ENCODE peak calls at places on chromosomes 2 and 18, in five cellular contexts. One of them, this sample, is unnamed.
A peak's percentile ranks its signal among the peaks of the same experiment; 100 is the strongest.

GRCh38 chr2:52034706-52035105 is 1002.8 kb upstream of the NRXN1 start:
- DNase-seq in transverse colon: no peak
- DNase-seq in GM23338: peak; percentile 27
- DNase-seq in stomach: no peak
- DNase-seq in sigmoid colon: no peak
- DNase-seq in this sample: no peak

GRCh38 chr2:202720226-202720625 is 85.5 kb downstream of the FAM117B start:
- DNase-seq in stomach: no peak
- DNase-seq in sigmoid colon: no peak
- DNase-seq in transverse colon: no peak
- DNase-seq in GM23338: no peak
- DNase-seq in this sample: no peak

GRCh38 chr18:28588884-28589549 is 412.1 kb upstream of the CDH2 start:
- DNase-seq in GM23338: no peak
- DNase-seq in stomach: no peak
- DNase-seq in transverse colon: no peak
- DNase-seq in sigmoid colon: no peak
- DNase-seq in this sample: no peak

GRCh38 chr2:85717308-85718005 is 23.3 kb downstream of the GNLY start:
- DNase-seq in sigmoid colon: no peak
- DNase-seq in GM23338: no peak
- DNase-seq in stomach: no peak
- DNase-seq in transverse colon: no peak
- DNase-seq in this sample: no peak

GRCh38 chr2:199975297-199975895 is 20.0 kb downstream of the MAIP1 start:
- DNase-seq in transverse colon: no peak
- DNase-seq in sigmoid colon: no peak
- DNase-seq in GM23338: no peak
- DNase-seq in stomach: no peak
- DNase-seq in this sample: no peak

GRCh38 chr2:121567957-121568409 is 37.3 kb downstream of the RNU4ATAC start:
- DNase-seq in GM23338: no peak
- DNase-seq in sigmoid colon: no peak
- DNase-seq in stomach: no peak
- DNase-seq in transverse colon: no peak
- DNase-seq in this sample: no peak

GRCh38 chr2:191499874-191500565 is 177.9 kb upstream of the NABP1 start:
- DNase-seq in GM23338: no peak
- DNase-seq in sigmoid colon: no peak
- DNase-seq in transverse colon: no peak
- DNase-seq in stomach: no peak
- DNase-seq in this sample: no peak

GRCh38 chr2:23386422-23387220 is 1.6 kb downstream of the KLHL29 start:
- DNase-seq in sigmoid colon: peak; percentile 81
- DNase-seq in stomach: no peak
- DNase-seq in transverse colon: peak; percentile 35
- DNase-seq in GM23338: peak; percentile 56
- DNase-seq in this sample: peak; percentile 43

GRCh38 chr18:13984080-13984479 is 68.7 kb upstream of the MC2R start:
- DNase-seq in GM23338: no peak
- DNase-seq in sigmoid colon: no peak
- DNase-seq in transverse colon: no peak
- DNase-seq in stomach: no peak
- DNase-seq in this sample: no peak

GRCh38 chr18:23683671-23684070 is 5.6 kb upstream of the LAMA3 start:
- DNase-seq in transverse colon: no peak
- DNase-seq in sigmoid colon: no peak
- DNase-seq in GM23338: no peak
- DNase-seq in stomach: no peak
- DNase-seq in this sample: peak; percentile 8

GRCh38 chr2:54726940-54727339 is 3.5 kb downstream of the EML6 start:
- DNase-seq in transverse colon: no peak
- DNase-seq in GM23338: no peak
- DNase-seq in stomach: no peak
- DNase-seq in sigmoid colon: no peak
- DNase-seq in this sample: no peak

GRCh38 chr2:240376739-240377138 is 58.7 kb upstream of the GPC1 start:
- DNase-seq in stomach: no peak
- DNase-seq in transverse colon: no peak
- DNase-seq in GM23338: peak; percentile 10
- DNase-seq in sigmoid colon: no peak
- DNase-seq in this sample: no peak

GRCh38 chr2:207926133-207927076 is 98.9 kb downstream of the PLEKHM3 start:
- DNase-seq in GM23338: no peak
- DNase-seq in transverse colon: peak; percentile 33
- DNase-seq in sigmoid colon: peak; percentile 90
- DNase-seq in stomach: no peak
- DNase-seq in this sample: peak; percentile 51

GRCh38 chr18:13540783-13541182 is 185.6 kb downstream of the FAM210A start:
- DNase-seq in stomach: no peak
- DNase-seq in GM23338: no peak
- DNase-seq in transverse colon: no peak
- DNase-seq in sigmoid colon: no peak
- DNase-seq in this sample: no peak

GRCh38 chr2:58336416-58336815 is 95.3 kb upstream of the FANCL start:
- DNase-seq in sigmoid colon: no peak
- DNase-seq in GM23338: peak; percentile 16
- DNase-seq in transverse colon: no peak
- DNase-seq in stomach: no peak
- DNase-seq in this sample: no peak

GRCh38 chr2:70501728-70502127 is 51.9 kb downstream of the TGFA start:
- DNase-seq in stomach: no peak
- DNase-seq in transverse colon: no peak
- DNase-seq in GM23338: no peak
- DNase-seq in sigmoid colon: no peak
- DNase-seq in this sample: no peak

GRCh38 chr2:233386382-233387041 is 32.2 kb downstream of the DGKD start:
- DNase-seq in stomach: no peak
- DNase-seq in GM23338: no peak
- DNase-seq in transverse colon: no peak
- DNase-seq in sigmoid colon: no peak
- DNase-seq in this sample: no peak

GRCh38 chr2:30373881-30374302 is 73.2 kb upstream of the LCLAT1 start:
- DNase-seq in sigmoid colon: no peak
- DNase-seq in GM23338: no peak
- DNase-seq in stomach: no peak
- DNase-seq in transverse colon: no peak
- DNase-seq in this sample: no peak

GRCh38 chr2:82837588-82838304 is 1621.3 kb downstream of the SUCLG1 start:
- DNase-seq in transverse colon: no peak
- DNase-seq in GM23338: no peak
- DNase-seq in stomach: no peak
- DNase-seq in sigmoid colon: no peak
- DNase-seq in this sample: no peak

GRCh38 chr2:7840651-7841380 is 841.0 kb upstream of the ID2 start:
- DNase-seq in sigmoid colon: no peak
- DNase-seq in GM23338: no peak
- DNase-seq in transverse colon: no peak
- DNase-seq in stomach: no peak
- DNase-seq in this sample: no peak

GRCh38 chr2:99101697-99102096 is 39.8 kb upstream of the C2orf15 start:
- DNase-seq in transverse colon: no peak
- DNase-seq in GM23338: peak; percentile 15
- DNase-seq in sigmoid colon: no peak
- DNase-seq in stomach: no peak
- DNase-seq in this sample: no peak

GRCh38 chr18:3710712-3711269 is 260.8 kb downstream of the TGIF1 start:
- DNase-seq in GM23338: no peak
- DNase-seq in stomach: peak; percentile 81
- DNase-seq in sigmoid colon: no peak
- DNase-seq in transverse colon: peak; percentile 85
- DNase-seq in this sample: peak; percentile 36

GRCh38 chr2:233039217-233040173 is 7.0 kb downstream of the NEU2 start:
- DNase-seq in transverse colon: no peak
- DNase-seq in sigmoid colon: peak; percentile 56
- DNase-seq in GM23338: no peak
- DNase-seq in stomach: no peak
- DNase-seq in this sample: no peak

GRCh38 chr18:49878567-49878966 is 65.2 kb upstream of the ACAA2 start:
- DNase-seq in GM23338: no peak
- DNase-seq in transverse colon: no peak
- DNase-seq in sigmoid colon: no peak
- DNase-seq in stomach: no peak
- DNase-seq in this sample: no peak

GRCh38 chr2:222833410-222833809 is 27.4 kb upstream of the ACSL3 start:
- DNase-seq in GM23338: no peak
- DNase-seq in transverse colon: no peak
- DNase-seq in sigmoid colon: no peak
- DNase-seq in stomach: no peak
- DNase-seq in this sample: no peak

GRCh38 chr2:37676274-37676673 is 4.8 kb upstream of the CDC42EP3 start:
- DNase-seq in sigmoid colon: no peak
- DNase-seq in stomach: no peak
- DNase-seq in transverse colon: no peak
- DNase-seq in GM23338: peak; percentile 53
- DNase-seq in this sample: no peak

GRCh38 chr2:144224446-144224845 is 295.5 kb downstream of the ZEB2 start:
- DNase-seq in stomach: no peak
- DNase-seq in transverse colon: no peak
- DNase-seq in sigmoid colon: no peak
- DNase-seq in GM23338: no peak
- DNase-seq in this sample: no peak
- TF ChIP-seq POLR2AphosphoS5 in stomach: no peak
- TF ChIP-seq POLR2AphosphoS5 in transverse colon: no peak
- TF ChIP-seq POLR2AphosphoS5 in sigmoid colon: no peak
- TF ChIP-seq POLR2AphosphoS5 in GM23338: no peak
- TF ChIP-seq POLR2AphosphoS5 in this sample: no peak

DNA sequence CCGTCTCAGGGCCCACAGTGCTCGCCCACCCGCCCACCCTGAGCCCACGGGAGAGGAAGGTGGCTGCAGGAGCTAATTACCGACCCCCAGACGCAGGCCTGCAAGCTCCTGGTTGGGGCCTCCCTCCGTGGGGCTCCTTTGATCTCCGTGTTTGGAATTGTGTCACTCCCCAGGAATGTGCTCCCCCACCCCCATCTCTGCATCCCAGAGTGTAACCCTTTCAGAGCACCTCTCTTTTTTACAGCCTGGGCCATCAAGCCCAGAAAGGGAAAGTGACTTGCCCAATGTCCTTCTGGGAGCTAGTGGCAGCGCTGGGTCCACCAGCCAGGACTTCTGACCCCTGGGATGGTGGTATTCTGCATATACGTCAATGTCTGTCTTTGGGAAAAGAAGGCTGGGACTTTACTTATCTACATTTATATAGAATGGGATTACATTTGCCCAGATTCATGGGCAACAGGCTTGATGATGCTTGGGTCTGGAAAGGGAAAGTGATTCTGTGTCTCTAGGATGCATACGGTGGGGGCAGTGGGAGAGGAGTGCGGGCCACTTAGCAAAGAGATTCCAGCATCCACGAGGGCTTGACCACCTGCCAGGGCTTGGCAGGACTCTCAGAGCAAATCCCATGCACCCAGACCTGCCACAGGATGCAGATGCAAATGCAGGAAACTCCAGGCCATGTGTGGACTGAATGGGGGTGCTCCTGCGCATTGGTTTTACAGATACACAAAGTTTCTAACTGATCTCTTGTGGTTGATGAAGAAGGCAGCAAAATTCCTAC is 334.9 kb downstream of the CYRIA start:
- DNase-seq in transverse colon: no peak
- DNase-seq in GM23338: peak; percentile 72
- DNase-seq in sigmoid colon: no peak
- DNase-seq in stomach: no peak
- DNase-seq in this sample: no peak
- H3K4me1 ChIP-seq in transverse colon: no peaks in the 10 kb centered on the region
- H3K4me1 ChIP-seq in GM23338: peaks cover 38% of the 10 kb centered on the region
- H3K4me1 ChIP-seq in sigmoid colon: no peaks in the 10 kb centered on the region
- H3K4me1 ChIP-seq in stomach: peaks cover 7% of the 10 kb centered on the region
- H3K4me1 ChIP-seq in this sample: no peaks in the 10 kb centered on the region

GRCh38 chr2:18626256-18626668 is 36.9 kb upstream of the NT5C1B start:
- DNase-seq in GM23338: no peak
- DNase-seq in stomach: no peak
- DNase-seq in transverse colon: no peak
- DNase-seq in sigmoid colon: no peak
- DNase-seq in this sample: no peak

GRCh38 chr2:18620867-18621266 is 31.5 kb upstream of the NT5C1B start:
- DNase-seq in GM23338: no peak
- DNase-seq in sigmoid colon: no peak
- DNase-seq in stomach: no peak
- DNase-seq in transverse colon: no peak
- DNase-seq in this sample: no peak

GRCh38 chr2:18625563-18625962 is 36.2 kb upstream of the NT5C1B start:
- DNase-seq in GM23338: no peak
- DNase-seq in sigmoid colon: no peak
- DNase-seq in transverse colon: no peak
- DNase-seq in stomach: no peak
- DNase-seq in this sample: no peak

GRCh38 chr2:18626958-18627650 is 37.7 kb upstream of the NT5C1B start:
- DNase-seq in transverse colon: no peak
- DNase-seq in GM23338: no peak
- DNase-seq in sigmoid colon: no peak
- DNase-seq in stomach: no peak
- DNase-seq in this sample: no peak

GRCh38 chr2:18623782-18624181 is 34.4 kb upstream of the NT5C1B start:
- DNase-seq in GM23338: no peak
- DNase-seq in stomach: no peak
- DNase-seq in sigmoid colon: no peak
- DNase-seq in transverse colon: no peak
- DNase-seq in this sample: no peak
- TF ChIP-seq POLR2AphosphoS5 in GM23338: no peak
- TF ChIP-seq POLR2AphosphoS5 in stomach: no peak
- TF ChIP-seq POLR2AphosphoS5 in sigmoid colon: no peak
- TF ChIP-seq POLR2AphosphoS5 in transverse colon: no peak
- TF ChIP-seq POLR2AphosphoS5 in this sample: no peak

DNA sequence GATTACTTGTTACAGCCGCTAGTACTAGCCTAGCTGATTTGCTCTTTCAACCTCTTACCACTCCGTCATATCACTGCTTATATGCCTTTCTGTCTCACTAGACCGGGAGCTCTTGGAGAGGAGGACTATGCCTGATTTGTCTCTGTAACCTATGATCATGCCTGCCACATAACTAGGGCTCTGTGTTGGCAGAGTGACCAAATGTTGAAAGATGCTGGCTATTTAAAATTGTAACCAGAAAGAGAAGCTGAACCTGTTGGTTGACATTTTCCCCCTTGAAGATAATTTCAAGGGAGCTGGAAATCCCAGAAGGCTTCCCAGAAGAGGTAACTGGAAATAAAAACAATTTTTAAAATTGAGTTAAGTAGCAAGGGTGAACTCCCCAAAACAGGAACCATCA is 124.1 kb upstream of the MYCN start:
- DNase-seq in stomach: no peak
- DNase-seq in transverse colon: no peak
- DNase-seq in sigmoid colon: no peak
- DNase-seq in GM23338: no peak
- DNase-seq in this sample: no peak
- H3K4me1 ChIP-seq in stomach: no peaks in the 10 kb centered on the region
- H3K4me1 ChIP-seq in transverse colon: no peaks in the 10 kb centered on the region
- H3K4me1 ChIP-seq in sigmoid colon: no peaks in the 10 kb centered on the region
- H3K4me1 ChIP-seq in GM23338: peaks cover 11% of the 10 kb centered on the region
- H3K4me1 ChIP-seq in this sample: no peaks in the 10 kb centered on the region

GRCh38 chr2:73255007-73255644 is 21.0 kb downstream of the CCT7 start:
- DNase-seq in sigmoid colon: no peak
- DNase-seq in transverse colon: no peak
- DNase-seq in GM23338: no peak
- DNase-seq in stomach: no peak
- DNase-seq in this sample: no peak
- TF ChIP-seq POLR2AphosphoS5 in sigmoid colon: no peak
- TF ChIP-seq POLR2AphosphoS5 in transverse colon: no peak
- TF ChIP-seq POLR2AphosphoS5 in GM23338: no peak
- TF ChIP-seq POLR2AphosphoS5 in stomach: no peak
- TF ChIP-seq POLR2AphosphoS5 in this sample: no peak

This sample was measured in prostate gland.